ENCODE peak calls at places on chromosomes 12 and 14, in eight cellular contexts. One of them, this sample, is unnamed.

GRCh38 chr12:50734409-50735263 is 29.3 kb upstream of the ATF1 start:
- DNase-seq in T-helper 9 cell: no peak
- DNase-seq in stimulated activated CD8-positive, alpha-beta memory T cell treated with anti-CD3 and anti-CD28 coated beads, Interleukin-12 subunit alpha, Interleukin-12 subunit beta, amount 100 ng/mL, for 4 hours: no peak
- DNase-seq in HEK293T: peak; percentile 58
- DNase-seq in lower lobe of right lung: no peak
- DNase-seq in brain microvascular endothelial cell: no peak
- DNase-seq in NCI-H510A: no peak
- DNase-seq in small intestine: peak; percentile 6
- DNase-seq in this sample: peak; percentile 50

GRCh38 chr12:106282457-106283097 is 20.0 kb upstream of the TCP11L2 start:
- DNase-seq in T-helper 9 cell: peak; percentile 26
- DNase-seq in stimulated activated CD8-positive, alpha-beta memory T cell treated with anti-CD3 and anti-CD28 coated beads, Interleukin-12 subunit alpha, Interleukin-12 subunit beta, amount 100 ng/mL, for 4 hours: peak; percentile 4
- DNase-seq in HEK293T: peak; percentile 72
- DNase-seq in lower lobe of right lung: peak; percentile 63
- DNase-seq in brain microvascular endothelial cell: peak; percentile 40
- DNase-seq in NCI-H510A: no peak
- DNase-seq in small intestine: peak; percentile 75
- DNase-seq in this sample: peak; percentile 34

GRCh38 chr12:100643246-100643645 is 69.8 kb downstream of the GAS2L3 start:
- DNase-seq in T-helper 9 cell: no peak
- DNase-seq in stimulated activated CD8-positive, alpha-beta memory T cell treated with anti-CD3 and anti-CD28 coated beads, Interleukin-12 subunit alpha, Interleukin-12 subunit beta, amount 100 ng/mL, for 4 hours: no peak
- DNase-seq in HEK293T: no peak
- DNase-seq in lower lobe of right lung: peak; percentile 65
- DNase-seq in brain microvascular endothelial cell: no peak
- DNase-seq in NCI-H510A: peak; percentile 67
- DNase-seq in small intestine: no peak
- DNase-seq in this sample: no peak

GRCh38 chr12:112188130-112188830 is 62.9 kb downstream of the TRAFD1 start:
- DNase-seq in T-helper 9 cell: no peak
- DNase-seq in stimulated activated CD8-positive, alpha-beta memory T cell treated with anti-CD3 and anti-CD28 coated beads, Interleukin-12 subunit alpha, Interleukin-12 subunit beta, amount 100 ng/mL, for 4 hours: no peak
- DNase-seq in HEK293T: no peak
- DNase-seq in lower lobe of right lung: no peak
- DNase-seq in brain microvascular endothelial cell: no peak
- DNase-seq in NCI-H510A: no peak
- DNase-seq in small intestine: no peak
- DNase-seq in this sample: no peak

GRCh38 chr12:24780969-24781368 is 167.9 kb downstream of the BCAT1 start:
- DNase-seq in T-helper 9 cell: no peak
- DNase-seq in stimulated activated CD8-positive, alpha-beta memory T cell treated with anti-CD3 and anti-CD28 coated beads, Interleukin-12 subunit alpha, Interleukin-12 subunit beta, amount 100 ng/mL, for 4 hours: no peak
- DNase-seq in HEK293T: no peak
- DNase-seq in lower lobe of right lung: no peak
- DNase-seq in brain microvascular endothelial cell: no peak
- DNase-seq in NCI-H510A: no peak
- DNase-seq in small intestine: no peak
- DNase-seq in this sample: no peak

GRCh38 chr12:13179159-13180074 is 17.1 kb upstream of the EMP1 start:
- DNase-seq in T-helper 9 cell: peak; percentile 27
- DNase-seq in stimulated activated CD8-positive, alpha-beta memory T cell treated with anti-CD3 and anti-CD28 coated beads, Interleukin-12 subunit alpha, Interleukin-12 subunit beta, amount 100 ng/mL, for 4 hours: peak; percentile 35
- DNase-seq in HEK293T: peak; percentile 33
- DNase-seq in lower lobe of right lung: peak; percentile 66
- DNase-seq in brain microvascular endothelial cell: peak; percentile 51
- DNase-seq in NCI-H510A: no peak
- DNase-seq in small intestine: peak; percentile 85
- DNase-seq in this sample: no peak

GRCh38 chr12:79927772-79928474 is 7.0 kb downstream of the PPP1R12A start:
- DNase-seq in T-helper 9 cell: peak; percentile 12
- DNase-seq in stimulated activated CD8-positive, alpha-beta memory T cell treated with anti-CD3 and anti-CD28 coated beads, Interleukin-12 subunit alpha, Interleukin-12 subunit beta, amount 100 ng/mL, for 4 hours: peak; percentile 21
- DNase-seq in HEK293T: no peak
- DNase-seq in lower lobe of right lung: no peak
- DNase-seq in brain microvascular endothelial cell: no peak
- DNase-seq in NCI-H510A: no peak
- DNase-seq in small intestine: peak; percentile 19
- DNase-seq in this sample: no peak

GRCh38 chr14:51855234-51855633 is 5.2 kb upstream of the GNG2 start:
- DNase-seq in T-helper 9 cell: no peak
- DNase-seq in stimulated activated CD8-positive, alpha-beta memory T cell treated with anti-CD3 and anti-CD28 coated beads, Interleukin-12 subunit alpha, Interleukin-12 subunit beta, amount 100 ng/mL, for 4 hours: no peak
- DNase-seq in HEK293T: no peak
- DNase-seq in lower lobe of right lung: no peak
- DNase-seq in brain microvascular endothelial cell: no peak
- DNase-seq in NCI-H510A: no peak
- DNase-seq in small intestine: no peak
- DNase-seq in this sample: no peak

GRCh38 chr12:12442548-12443071 is 85.7 kb downstream of the BORCS5 start:
- DNase-seq in T-helper 9 cell: no peak
- DNase-seq in stimulated activated CD8-positive, alpha-beta memory T cell treated with anti-CD3 and anti-CD28 coated beads, Interleukin-12 subunit alpha, Interleukin-12 subunit beta, amount 100 ng/mL, for 4 hours: no peak
- DNase-seq in HEK293T: no peak
- DNase-seq in lower lobe of right lung: no peak
- DNase-seq in brain microvascular endothelial cell: peak; percentile 62
- DNase-seq in NCI-H510A: no peak
- DNase-seq in small intestine: no peak
- DNase-seq in this sample: no peak

GRCh38 chr14:34362625-34363251 is 99.3 kb downstream of the SPTSSA start:
- DNase-seq in T-helper 9 cell: no peak
- DNase-seq in stimulated activated CD8-positive, alpha-beta memory T cell treated with anti-CD3 and anti-CD28 coated beads, Interleukin-12 subunit alpha, Interleukin-12 subunit beta, amount 100 ng/mL, for 4 hours: no peak
- DNase-seq in HEK293T: no peak
- DNase-seq in lower lobe of right lung: no peak
- DNase-seq in brain microvascular endothelial cell: no peak
- DNase-seq in NCI-H510A: no peak
- DNase-seq in small intestine: no peak
- DNase-seq in this sample: no peak

GRCh38 chr12:94169966-94170689 is 21.8 kb downstream of the PLXNC1 start:
- DNase-seq in T-helper 9 cell: no peak
- DNase-seq in stimulated activated CD8-positive, alpha-beta memory T cell treated with anti-CD3 and anti-CD28 coated beads, Interleukin-12 subunit alpha, Interleukin-12 subunit beta, amount 100 ng/mL, for 4 hours: no peak
- DNase-seq in HEK293T: no peak
- DNase-seq in lower lobe of right lung: no peak
- DNase-seq in brain microvascular endothelial cell: no peak
- DNase-seq in NCI-H510A: no peak
- DNase-seq in small intestine: no peak
- DNase-seq in this sample: no peak

GRCh38 chr12:127455347-127456265 is 811.4 kb upstream of the TMEM132C start:
- DNase-seq in T-helper 9 cell: no peak
- DNase-seq in stimulated activated CD8-positive, alpha-beta memory T cell treated with anti-CD3 and anti-CD28 coated beads, Interleukin-12 subunit alpha, Interleukin-12 subunit beta, amount 100 ng/mL, for 4 hours: no peak
- DNase-seq in HEK293T: no peak
- DNase-seq in lower lobe of right lung: no peak
- DNase-seq in brain microvascular endothelial cell: no peak
- DNase-seq in NCI-H510A: peak; percentile 22
- DNase-seq in small intestine: no peak
- DNase-seq in this sample: no peak

GRCh38 chr12:85441740-85442139 is 161.7 kb downstream of the ALX1 start:
- DNase-seq in T-helper 9 cell: no peak
- DNase-seq in stimulated activated CD8-positive, alpha-beta memory T cell treated with anti-CD3 and anti-CD28 coated beads, Interleukin-12 subunit alpha, Interleukin-12 subunit beta, amount 100 ng/mL, for 4 hours: no peak
- DNase-seq in HEK293T: no peak
- DNase-seq in lower lobe of right lung: no peak
- DNase-seq in brain microvascular endothelial cell: peak; percentile 25
- DNase-seq in NCI-H510A: no peak
- DNase-seq in small intestine: peak; percentile 16
- DNase-seq in this sample: no peak

GRCh38 chr12:77324763-77325468 is 259.5 kb upstream of the E2F7 start:
- DNase-seq in T-helper 9 cell: no peak
- DNase-seq in stimulated activated CD8-positive, alpha-beta memory T cell treated with anti-CD3 and anti-CD28 coated beads, Interleukin-12 subunit alpha, Interleukin-12 subunit beta, amount 100 ng/mL, for 4 hours: no peak
- DNase-seq in HEK293T: peak; percentile 86
- DNase-seq in lower lobe of right lung: peak; percentile 72
- DNase-seq in brain microvascular endothelial cell: peak; percentile 42
- DNase-seq in NCI-H510A: peak; percentile 72
- DNase-seq in small intestine: peak; percentile 67
- DNase-seq in this sample: peak; percentile 80

GRCh38 chr14:91911474-91912032 is 35.9 kb downstream of the FBLN5 start:
- DNase-seq in T-helper 9 cell: peak; percentile 23
- DNase-seq in stimulated activated CD8-positive, alpha-beta memory T cell treated with anti-CD3 and anti-CD28 coated beads, Interleukin-12 subunit alpha, Interleukin-12 subunit beta, amount 100 ng/mL, for 4 hours: no peak
- DNase-seq in HEK293T: peak; percentile 71
- DNase-seq in lower lobe of right lung: no peak
- DNase-seq in brain microvascular endothelial cell: peak; percentile 5
- DNase-seq in NCI-H510A: peak; percentile 53
- DNase-seq in small intestine: peak; percentile 74
- DNase-seq in this sample: peak; percentile 72

GRCh38 chr12:119145367-119145766 is 33.4 kb upstream of the HSPB8 start:
- DNase-seq in T-helper 9 cell: no peak
- DNase-seq in stimulated activated CD8-positive, alpha-beta memory T cell treated with anti-CD3 and anti-CD28 coated beads, Interleukin-12 subunit alpha, Interleukin-12 subunit beta, amount 100 ng/mL, for 4 hours: no peak
- DNase-seq in HEK293T: no peak
- DNase-seq in lower lobe of right lung: no peak
- DNase-seq in brain microvascular endothelial cell: no peak
- DNase-seq in NCI-H510A: no peak
- DNase-seq in small intestine: no peak
- DNase-seq in this sample: no peak

GRCh38 chr14:56487090-56487667 is 92.4 kb upstream of the TMEM260 start:
- DNase-seq in T-helper 9 cell: no peak
- DNase-seq in stimulated activated CD8-positive, alpha-beta memory T cell treated with anti-CD3 and anti-CD28 coated beads, Interleukin-12 subunit alpha, Interleukin-12 subunit beta, amount 100 ng/mL, for 4 hours: no peak
- DNase-seq in HEK293T: peak; percentile 10
- DNase-seq in lower lobe of right lung: no peak
- DNase-seq in brain microvascular endothelial cell: no peak
- DNase-seq in NCI-H510A: no peak
- DNase-seq in small intestine: peak; percentile 6
- DNase-seq in this sample: peak; percentile 18

GRCh38 chr12:123071401-123072304 is 79.2 kb downstream of the PITPNM2 start:
- DNase-seq in T-helper 9 cell: no peak
- DNase-seq in stimulated activated CD8-positive, alpha-beta memory T cell treated with anti-CD3 and anti-CD28 coated beads, Interleukin-12 subunit alpha, Interleukin-12 subunit beta, amount 100 ng/mL, for 4 hours: no peak
- DNase-seq in HEK293T: no peak
- DNase-seq in lower lobe of right lung: no peak
- DNase-seq in brain microvascular endothelial cell: no peak
- DNase-seq in NCI-H510A: no peak
- DNase-seq in small intestine: no peak
- DNase-seq in this sample: no peak

GRCh38 chr12:62813031-62813829 is 121.7 kb downstream of the PPM1H start:
- DNase-seq in T-helper 9 cell: peak; percentile 3
- DNase-seq in stimulated activated CD8-positive, alpha-beta memory T cell treated with anti-CD3 and anti-CD28 coated beads, Interleukin-12 subunit alpha, Interleukin-12 subunit beta, amount 100 ng/mL, for 4 hours: no peak
- DNase-seq in HEK293T: peak; percentile 67
- DNase-seq in lower lobe of right lung: peak; percentile 80
- DNase-seq in brain microvascular endothelial cell: peak; percentile 50
- DNase-seq in NCI-H510A: no peak
- DNase-seq in small intestine: peak; percentile 42
- DNase-seq in this sample: peak; percentile 93

GRCh38 chr12:63982787-63983186 is 138.3 kb downstream of the SRGAP1 start:
- DNase-seq in T-helper 9 cell: no peak
- DNase-seq in stimulated activated CD8-positive, alpha-beta memory T cell treated with anti-CD3 and anti-CD28 coated beads, Interleukin-12 subunit alpha, Interleukin-12 subunit beta, amount 100 ng/mL, for 4 hours: no peak
- DNase-seq in HEK293T: no peak
- DNase-seq in lower lobe of right lung: no peak
- DNase-seq in brain microvascular endothelial cell: no peak
- DNase-seq in NCI-H510A: no peak
- DNase-seq in small intestine: no peak
- DNase-seq in this sample: no peak

GRCh38 chr14:96245710-96246534 is 10.1 kb upstream of the BDKRB1 start:
- DNase-seq in T-helper 9 cell: no peak
- DNase-seq in stimulated activated CD8-positive, alpha-beta memory T cell treated with anti-CD3 and anti-CD28 coated beads, Interleukin-12 subunit alpha, Interleukin-12 subunit beta, amount 100 ng/mL, for 4 hours: no peak
- DNase-seq in HEK293T: no peak
- DNase-seq in lower lobe of right lung: no peak
- DNase-seq in brain microvascular endothelial cell: peak; percentile 68
- DNase-seq in NCI-H510A: no peak
- DNase-seq in small intestine: no peak
- DNase-seq in this sample: no peak

GRCh38 chr14:100302616-100303015 is 3.6 kb downstream of the SLC25A29 start:
- DNase-seq in T-helper 9 cell: no peak
- DNase-seq in stimulated activated CD8-positive, alpha-beta memory T cell treated with anti-CD3 and anti-CD28 coated beads, Interleukin-12 subunit alpha, Interleukin-12 subunit beta, amount 100 ng/mL, for 4 hours: no peak
- DNase-seq in HEK293T: no peak
- DNase-seq in lower lobe of right lung: no peak
- DNase-seq in brain microvascular endothelial cell: no peak
- DNase-seq in NCI-H510A: no peak
- DNase-seq in small intestine: no peak
- DNase-seq in this sample: no peak

GRCh38 chr12:52155048-52155868 is 36.6 kb downstream of the KRT80 start:
- DNase-seq in T-helper 9 cell: peak; percentile 34
- DNase-seq in stimulated activated CD8-positive, alpha-beta memory T cell treated with anti-CD3 and anti-CD28 coated beads, Interleukin-12 subunit alpha, Interleukin-12 subunit beta, amount 100 ng/mL, for 4 hours: no peak
- DNase-seq in HEK293T: no peak
- DNase-seq in lower lobe of right lung: no peak
- DNase-seq in brain microvascular endothelial cell: peak; percentile 48
- DNase-seq in NCI-H510A: no peak
- DNase-seq in small intestine: peak; percentile 56
- DNase-seq in this sample: no peak

GRCh38 chr12:77608157-77608755 is 222.4 kb upstream of the NAV3 start:
- DNase-seq in T-helper 9 cell: no peak
- DNase-seq in stimulated activated CD8-positive, alpha-beta memory T cell treated with anti-CD3 and anti-CD28 coated beads, Interleukin-12 subunit alpha, Interleukin-12 subunit beta, amount 100 ng/mL, for 4 hours: no peak
- DNase-seq in HEK293T: no peak
- DNase-seq in lower lobe of right lung: no peak
- DNase-seq in brain microvascular endothelial cell: no peak
- DNase-seq in NCI-H510A: no peak
- DNase-seq in small intestine: no peak
- DNase-seq in this sample: peak; percentile 30

GRCh38 chr14:68811161-68811560 is 18.3 kb upstream of the ZFP36L1 start:
- DNase-seq in T-helper 9 cell: no peak
- DNase-seq in stimulated activated CD8-positive, alpha-beta memory T cell treated with anti-CD3 and anti-CD28 coated beads, Interleukin-12 subunit alpha, Interleukin-12 subunit beta, amount 100 ng/mL, for 4 hours: no peak
- DNase-seq in HEK293T: no peak
- DNase-seq in lower lobe of right lung: no peak
- DNase-seq in brain microvascular endothelial cell: no peak
- DNase-seq in NCI-H510A: no peak
- DNase-seq in small intestine: no peak
- DNase-seq in this sample: no peak

GRCh38 chr12:112107728-112108447 is 695 bp downstream of the NAA25 start:
- DNase-seq in T-helper 9 cell: no peak
- DNase-seq in stimulated activated CD8-positive, alpha-beta memory T cell treated with anti-CD3 and anti-CD28 coated beads, Interleukin-12 subunit alpha, Interleukin-12 subunit beta, amount 100 ng/mL, for 4 hours: no peak
- DNase-seq in HEK293T: peak; percentile 39
- DNase-seq in lower lobe of right lung: peak; percentile 56
- DNase-seq in brain microvascular endothelial cell: no peak
- DNase-seq in NCI-H510A: no peak
- DNase-seq in small intestine: no peak
- DNase-seq in this sample: peak; percentile 31

GRCh38 chr14:105385698-105386365 is 12.5 kb upstream of the TEX22 start:
- DNase-seq in T-helper 9 cell: no peak
- DNase-seq in stimulated activated CD8-positive, alpha-beta memory T cell treated with anti-CD3 and anti-CD28 coated beads, Interleukin-12 subunit alpha, Interleukin-12 subunit beta, amount 100 ng/mL, for 4 hours: no peak
- DNase-seq in HEK293T: no peak
- DNase-seq in lower lobe of right lung: no peak
- DNase-seq in brain microvascular endothelial cell: no peak
- DNase-seq in NCI-H510A: no peak
- DNase-seq in small intestine: no peak
- DNase-seq in this sample: no peak

GRCh38 chr12:96457191-96457930 is 32.0 kb upstream of the CFAP54 start:
- DNase-seq in T-helper 9 cell: no peak
- DNase-seq in stimulated activated CD8-positive, alpha-beta memory T cell treated with anti-CD3 and anti-CD28 coated beads, Interleukin-12 subunit alpha, Interleukin-12 subunit beta, amount 100 ng/mL, for 4 hours: no peak
- DNase-seq in HEK293T: no peak
- DNase-seq in lower lobe of right lung: no peak
- DNase-seq in brain microvascular endothelial cell: no peak
- DNase-seq in NCI-H510A: peak; percentile 77
- DNase-seq in small intestine: no peak
- DNase-seq in this sample: no peak

GRCh38 chr12:19804737-19805136 is 365.4 kb downstream of the AEBP2 start:
- DNase-seq in T-helper 9 cell: no peak
- DNase-seq in stimulated activated CD8-positive, alpha-beta memory T cell treated with anti-CD3 and anti-CD28 coated beads, Interleukin-12 subunit alpha, Interleukin-12 subunit beta, amount 100 ng/mL, for 4 hours: no peak
- DNase-seq in HEK293T: no peak
- DNase-seq in lower lobe of right lung: no peak
- DNase-seq in brain microvascular endothelial cell: no peak
- DNase-seq in NCI-H510A: no peak
- DNase-seq in small intestine: no peak
- DNase-seq in this sample: no peak

GRCh38 chr12:6620137-6620884 is 13.1 kb upstream of the CHD4 start:
- DNase-seq in T-helper 9 cell: peak; percentile 24
- DNase-seq in stimulated activated CD8-positive, alpha-beta memory T cell treated with anti-CD3 and anti-CD28 coated beads, Interleukin-12 subunit alpha, Interleukin-12 subunit beta, amount 100 ng/mL, for 4 hours: no peak
- DNase-seq in HEK293T: no peak
- DNase-seq in lower lobe of right lung: peak; percentile 73
- DNase-seq in brain microvascular endothelial cell: no peak
- DNase-seq in NCI-H510A: no peak
- DNase-seq in small intestine: no peak
- DNase-seq in this sample: no peak

GRCh38 chr14:24367506-24368214 is at the start of gene NFATC4:
- DNase-seq in T-helper 9 cell: no peak
- DNase-seq in stimulated activated CD8-positive, alpha-beta memory T cell treated with anti-CD3 and anti-CD28 coated beads, Interleukin-12 subunit alpha, Interleukin-12 subunit beta, amount 100 ng/mL, for 4 hours: no peak
- DNase-seq in HEK293T: peak; percentile 72
- DNase-seq in lower lobe of right lung: peak; percentile 63
- DNase-seq in brain microvascular endothelial cell: peak; percentile 93
- DNase-seq in NCI-H510A: peak; percentile 90
- DNase-seq in small intestine: peak; percentile 51
- DNase-seq in this sample: peak; percentile 43

GRCh38 chr12:46160081-46160980 is 108.5 kb downstream of the SLC38A1 start:
- DNase-seq in T-helper 9 cell: no peak
- DNase-seq in stimulated activated CD8-positive, alpha-beta memory T cell treated with anti-CD3 and anti-CD28 coated beads, Interleukin-12 subunit alpha, Interleukin-12 subunit beta, amount 100 ng/mL, for 4 hours: no peak
- DNase-seq in HEK293T: peak; percentile 40
- DNase-seq in lower lobe of right lung: no peak
- DNase-seq in brain microvascular endothelial cell: no peak
- DNase-seq in NCI-H510A: no peak
- DNase-seq in small intestine: peak; percentile 84
- DNase-seq in this sample: no peak

GRCh38 chr12:64931981-64932380 is 107.5 kb downstream of the TBC1D30 start:
- DNase-seq in T-helper 9 cell: no peak
- DNase-seq in stimulated activated CD8-positive, alpha-beta memory T cell treated with anti-CD3 and anti-CD28 coated beads, Interleukin-12 subunit alpha, Interleukin-12 subunit beta, amount 100 ng/mL, for 4 hours: no peak
- DNase-seq in HEK293T: no peak
- DNase-seq in lower lobe of right lung: no peak
- DNase-seq in brain microvascular endothelial cell: no peak
- DNase-seq in NCI-H510A: no peak
- DNase-seq in small intestine: no peak
- DNase-seq in this sample: no peak

GRCh38 chr12:58537278-58537677 is 383.0 kb downstream of the LRIG3 start:
- DNase-seq in T-helper 9 cell: no peak
- DNase-seq in stimulated activated CD8-positive, alpha-beta memory T cell treated with anti-CD3 and anti-CD28 coated beads, Interleukin-12 subunit alpha, Interleukin-12 subunit beta, amount 100 ng/mL, for 4 hours: no peak
- DNase-seq in HEK293T: no peak
- DNase-seq in lower lobe of right lung: no peak
- DNase-seq in brain microvascular endothelial cell: peak; percentile 86
- DNase-seq in NCI-H510A: no peak
- DNase-seq in small intestine: no peak
- DNase-seq in this sample: peak; percentile 35